ENCODE peak calls at places on chromosomes 13 and 19, in ten cellular contexts. Y, X, B, H, G, R, K, M, D and S are unnamed samples. For H3K27me3, the result is how much of the 10 kb centered on the place peaks cover.

GRCh38 chr19:46350758-46351159 is 3.9 kb downstream of the PPP5C start:
- DNase-seq in Y (no peak), X (peak), B (no peak), H (no peak), G (no peak), R (no peak), K (peak), M (no peak), D (peak), S (no peak)

GRCh38 chr19:15353908-15354307 is 21.6 kb upstream of the BRD4 start:
- DNase-seq in Y (no peak), X (no peak), B (no peak), H (no peak), G (no peak), R (no peak), K (no peak), M (no peak), D (no peak), S (no peak)

GRCh38 chr19:4831351-4832340 is at the start of gene TICAM1:
- DNase-seq in Y (peak), X (peak), B (peak), H (peak), G (peak), R (peak), K (peak), M (peak), D (peak), S (peak)

GRCh38 chr13:77544365-77544764 is 8.9 kb downstream of the SCEL start:
- DNase-seq in Y (peak), X (no peak), B (peak), H (no peak), G (no peak), R (no peak), K (peak), M (peak), D (no peak), S (peak)

GRCh38 chr19:46404884-46405658 is 8.3 kb downstream of the CCDC8 start:
- DNase-seq in Y (peak), X (peak), B (no peak), H (peak), G (peak), R (no peak), K (peak), M (peak), D (no peak), S (no peak)

GRCh38 chr19:11673608-11674041 is 65.1 kb downstream of the ZNF823 start:
- DNase-seq in Y (peak), X (peak), B (peak), H (peak), G (peak), R (no peak), K (peak), M (peak), D (no peak), S (peak)

GRCh38 chr13:68851026-68851425 is 1256.6 kb upstream of the ATXN8OS start:
- DNase-seq in Y (no peak), X (no peak), B (no peak), H (no peak), G (no peak), R (no peak), K (no peak), M (no peak), D (no peak), S (no peak)

GRCh38 chr19:12783226-12783848 is 7.9 kb upstream of the JUNB start:
- DNase-seq in Y (no peak), X (no peak), B (no peak), H (peak), G (peak), R (no peak), K (no peak), M (no peak), D (no peak), S (peak)

GRCh38 chr19:3367572-3368440 is 1.4 kb downstream of the NFIC start:
- DNase-seq in Y (no peak), X (no peak), B (no peak), H (no peak), G (no peak), R (no peak), K (peak), M (peak), D (no peak), S (no peak)

GRCh38 chr13:112726018-112726767 is 36.4 kb downstream of the ATP11A start:
- DNase-seq in Y (no peak), X (no peak), B (no peak), H (peak), G (no peak), R (no peak), K (peak), M (no peak), D (no peak), S (no peak)

GRCh38 chr19:33464733-33465115 is 56.9 kb downstream of the PEPD start:
- DNase-seq in Y (no peak), X (peak), B (peak), H (no peak), G (no peak), R (no peak), K (no peak), M (no peak), D (no peak), S (no peak)

GRCh38 chr19:48330012-48330681 is 4.8 kb downstream of the EMP3 start:
- DNase-seq in Y (no peak), X (peak), B (peak), H (peak), G (peak), R (peak), K (peak), M (peak), D (peak), S (no peak)

GRCh38 chr13:105928048-105928447 is 607.4 kb downstream of the EFNB2 start:
- DNase-seq in Y (no peak), X (no peak), B (no peak), H (no peak), G (no peak), R (no peak), K (no peak), M (no peak), D (no peak), S (no peak)

GRCh38 chr19:11639245-11639601 is 41.9 kb downstream of the ZNF627 start:
- DNase-seq in Y (no peak), X (no peak), B (no peak), H (no peak), G (no peak), R (no peak), K (no peak), M (no peak), D (no peak), S (no peak)

GRCh38 chr13:51322826-51323225 is 16.7 kb upstream of the SERPINE3 start:
- DNase-seq in Y (no peak), X (no peak), B (no peak), H (peak), G (no peak), R (no peak), K (no peak), M (no peak), D (no peak), S (no peak)

GRCh38 chr19:39409207-39409885 is 2.7 kb downstream of the ZFP36 start:
- DNase-seq in Y (no peak), X (peak), B (peak), H (peak), G (peak), R (peak), K (peak), M (peak), D (peak), S (peak)

GRCh38 chr19:611506-611869 is 21.8 kb downstream of the HCN2 start:
- DNase-seq in Y (peak), X (no peak), B (no peak), H (no peak), G (no peak), R (no peak), K (no peak), M (no peak), D (no peak), S (peak)

GRCh38 chr13:21225841-21226581 is 49.6 kb downstream of the MRPL57 start:
- DNase-seq in Y (no peak), X (no peak), B (no peak), H (no peak), G (no peak), R (no peak), K (no peak), M (no peak), D (no peak), S (no peak)

GRCh38 chr13:40187836-40188591 is 478.4 kb downstream of the FOXO1 start:
- DNase-seq in Y (no peak), X (no peak), B (no peak), H (peak), G (peak), R (peak), K (no peak), M (no peak), D (peak), S (no peak)

GRCh38 chr13:40492511-40492910 is 173.9 kb downstream of the FOXO1 start:
- DNase-seq in Y (no peak), X (no peak), B (no peak), H (no peak), G (no peak), R (no peak), K (peak), M (no peak), D (no peak), S (no peak)

GRCh38 chr19:8335343-8336071 is 7.6 kb downstream of the KANK3 start:
- DNase-seq in Y (no peak), X (no peak), B (no peak), H (peak), G (peak), R (no peak), K (no peak), M (no peak), D (no peak), S (no peak)

GRCh38 chr13:97142452-97142851 is 79.7 kb upstream of the MBNL2 start:
- DNase-seq in Y (no peak), X (no peak), B (no peak), H (peak), G (peak), R (no peak), K (peak), M (no peak), D (no peak), S (no peak)

GRCh38 chr13:89846890-89847585 is 1500.4 kb upstream of the MIR17HG start:
- DNase-seq in Y (peak), X (no peak), B (no peak), H (no peak), G (no peak), R (no peak), K (no peak), M (no peak), D (no peak), S (no peak)

GRCh38 chr19:43306097-43306496 is 36.8 kb upstream of the PSG9 start:
- DNase-seq in Y (no peak), X (no peak), B (no peak), H (no peak), G (no peak), R (no peak), K (no peak), M (no peak), D (no peak), S (no peak)

GRCh38 chr13:73082471-73082870 is 23.7 kb downstream of the KLF5 start:
- DNase-seq in Y (no peak), X (no peak), B (no peak), H (no peak), G (no peak), R (no peak), K (no peak), M (no peak), D (no peak), S (no peak)

GRCh38 chr19:20423381-20424207 is 142.0 kb downstream of the ZNF737 start:
- DNase-seq in Y (peak), X (peak), B (peak), H (peak), G (peak), R (no peak), K (peak), M (peak), D (peak), S (no peak)

GRCh38 chr13:25172303-25172630 is 179 bp upstream of the AMER2 start:
- DNase-seq in Y (no peak), X (no peak), B (no peak), H (no peak), G (no peak), R (no peak), K (no peak), M (no peak), D (no peak), S (no peak)
- H3K4me3 ChIP-seq in Y (no peak), X (no peak), B (no peak), H (no peak), G (peak), R (no peak), K (no peak), M (no peak), D (no peak), S (no peak)

GRCh38 chr19:17948967-17949930 is 16.4 kb downstream of the CCDC124 start:
- DNase-seq in Y (no peak), X (no peak), B (no peak), H (peak), G (no peak), R (no peak), K (no peak), M (no peak), D (no peak), S (no peak)
- H3K27me3 ChIP-seq in Y (under half), X (under half), B (under half), H (half or more), G (half or more), R (under half), K (under half), M (under half), D (under half), S (half or more)

GRCh38 chr13:80835902-80836301 is 495.0 kb upstream of the SPRY2 start:
- DNase-seq in Y (no peak), X (no peak), B (no peak), H (no peak), G (no peak), R (no peak), K (no peak), M (no peak), D (no peak), S (no peak)

GRCh38 chr13:80841346-80841882 is 500.5 kb upstream of the SPRY2 start:
- DNase-seq in Y (peak), X (no peak), B (no peak), H (no peak), G (no peak), R (no peak), K (no peak), M (no peak), D (no peak), S (no peak)

DNA sequence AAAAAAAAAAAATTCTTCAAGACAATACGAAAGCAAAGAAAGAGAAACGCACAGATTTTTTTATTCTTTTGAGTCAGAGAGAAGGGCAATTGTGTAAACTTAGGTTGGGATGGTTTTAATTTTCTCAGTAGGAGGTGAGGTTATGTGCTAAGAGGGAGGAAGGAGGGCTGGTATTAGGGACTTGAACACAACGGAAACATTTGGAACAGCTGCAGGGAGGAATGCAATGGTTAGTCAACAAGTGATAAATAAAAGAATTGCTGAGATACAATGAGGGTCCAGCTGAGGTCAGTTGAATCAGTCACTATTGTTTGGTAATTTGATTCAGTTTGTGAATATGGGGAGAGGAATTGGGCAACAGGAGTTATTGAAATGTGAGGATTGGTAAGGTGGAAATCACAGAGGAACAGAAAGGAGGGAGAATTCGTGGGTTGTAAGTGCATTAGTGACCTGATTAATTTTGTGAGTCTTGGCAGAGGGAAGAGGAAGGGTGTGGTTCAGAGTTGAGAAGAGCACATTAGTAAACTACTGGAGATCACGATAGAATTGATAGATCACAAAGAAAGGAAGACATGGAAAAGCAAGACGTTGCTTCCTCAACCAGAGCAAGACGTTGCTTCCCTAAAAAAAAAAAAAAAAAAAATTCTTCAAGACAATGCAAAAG is 499.5 kb upstream of the SPRY2 start:
- DNase-seq in Y (peak), X (no peak), B (no peak), H (no peak), G (peak), R (no peak), K (no peak), M (no peak), D (no peak), S (peak)
- H3K4me3 ChIP-seq in Y (no peak), X (no peak), B (no peak), H (peak), G (no peak), R (no peak), K (no peak), M (no peak), D (no peak), S (no peak)

DNA sequence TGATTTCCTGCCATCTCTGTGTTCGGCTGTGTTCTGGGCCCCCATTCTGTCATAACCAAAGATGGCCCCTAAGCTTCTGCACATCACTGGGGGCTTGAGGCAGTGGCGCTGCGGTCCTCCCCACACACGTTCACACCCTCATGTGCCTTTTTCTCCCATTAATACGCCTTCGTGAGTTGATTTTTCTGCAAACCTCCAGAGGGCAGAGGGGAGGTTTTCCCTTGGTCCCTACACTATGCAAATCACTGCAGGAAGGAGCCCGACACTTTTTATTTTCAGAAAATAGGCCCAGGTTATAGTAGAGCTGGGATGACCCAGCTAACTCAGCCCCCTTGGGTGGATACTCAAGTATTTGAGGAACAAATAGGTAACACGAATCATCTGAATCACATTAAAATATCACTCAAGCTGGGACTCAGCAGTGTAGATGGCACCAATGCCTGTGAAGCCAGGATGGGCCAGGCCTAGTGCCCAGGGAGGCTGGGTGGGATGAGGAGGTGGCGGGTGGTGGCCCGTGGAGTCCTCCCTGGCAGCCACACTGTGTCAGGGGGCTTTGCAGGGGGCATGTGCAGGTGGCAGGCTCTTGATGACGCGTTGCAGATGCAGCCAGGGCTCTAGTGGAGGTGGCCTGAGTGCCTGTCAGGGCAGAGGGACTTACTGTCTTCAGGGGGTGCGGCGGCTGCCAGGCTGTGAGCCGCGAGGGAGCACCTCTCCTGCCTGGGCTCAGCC is 234.3 kb downstream of the TEX29 start:
- DNase-seq in Y (no peak), X (peak), B (no peak), H (no peak), G (peak), R (no peak), K (no peak), M (no peak), D (no peak), S (no peak)
- H3K27me3 ChIP-seq in Y (under half), X (under half), B (under half), H (under half), G (under half), R (under half), K (under half), M (under half), D (under half), S (under half)

DNA sequence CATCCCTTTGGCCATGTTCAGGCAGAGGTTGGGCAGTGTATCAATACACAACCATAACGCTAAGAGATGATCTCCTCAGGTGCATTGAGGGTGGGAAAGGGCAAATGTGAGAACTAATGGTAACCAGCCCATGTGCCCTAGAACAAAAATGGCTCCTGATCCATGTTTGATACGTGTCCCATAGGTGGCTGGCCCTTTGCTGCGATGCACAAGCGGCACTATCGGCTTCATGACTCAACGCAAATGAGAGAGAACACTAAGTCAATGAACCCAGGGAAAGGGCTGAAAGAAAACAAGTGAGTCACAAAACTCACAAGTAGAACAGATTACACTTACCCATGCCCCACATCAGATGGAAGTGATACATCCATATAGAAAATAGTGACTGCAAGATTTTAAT is 201.7 kb downstream of the ABCC4 start:
- DNase-seq in Y (peak), X (no peak), B (no peak), H (no peak), G (no peak), R (no peak), K (no peak), M (no peak), D (no peak), S (no peak)
- H3K4me3 ChIP-seq in Y (no peak), X (no peak), B (no peak), H (no peak), G (no peak), R (no peak), K (no peak), M (no peak), D (no peak), S (no peak)

GRCh38 chr13:93344048-93344447 is 117.4 kb downstream of the GPC6 start:
- DNase-seq in Y (no peak), X (no peak), B (no peak), H (no peak), G (no peak), R (no peak), K (no peak), M (no peak), D (no peak), S (no peak)
- H3K27me3 ChIP-seq in Y (under half), X (under half), B (under half), H (under half), G (under half), R (under half), K (under half), M (under half), D (under half), S (under half)